ENCODE peak calls at places on chromosomes 1 and 21, in six cellular contexts. One of them, this sample, is unnamed.
A peak's percentile ranks its signal among the peaks of the same experiment; 100 is the strongest.

GRCh38 chr21:42695324-42696025 is 42.1 kb downstream of the PDE9A start:
- DNase-seq in HepG2: no peak
- DNase-seq in K562: no peak
- DNase-seq in GM12878: no peak
- DNase-seq in GM12892: no peak
- DNase-seq in H1: no peak
- DNase-seq in this sample: no peak

GRCh38 chr21:21103692-21104091 is 105.5 kb downstream of the NCAM2 start:
- DNase-seq in HepG2: no peak
- DNase-seq in K562: no peak
- DNase-seq in GM12892: no peak
- DNase-seq in H1: no peak
- DNase-seq in GM12878: no peak
- DNase-seq in this sample: no peak

GRCh38 chr1:20787775-20788488 is 825 bp upstream of the HP1BP3 start:
- DNase-seq in HepG2: peak; percentile 60
- DNase-seq in K562: peak; percentile 66
- DNase-seq in GM12878: no peak
- DNase-seq in H1: peak; percentile 0
- DNase-seq in GM12892: no peak
- DNase-seq in this sample: no peak

GRCh38 chr21:42597487-42598158 is 55.8 kb upstream of the PDE9A start:
- DNase-seq in K562: no peak
- DNase-seq in GM12892: no peak
- DNase-seq in H1: no peak
- DNase-seq in HepG2: no peak
- DNase-seq in GM12878: peak; percentile 15
- DNase-seq in this sample: no peak

GRCh38 chr1:218259800-218260199 is 25.3 kb upstream of the RRP15 start:
- DNase-seq in GM12892: no peak
- DNase-seq in HepG2: peak; percentile 7
- DNase-seq in H1: no peak
- DNase-seq in K562: peak; percentile 36
- DNase-seq in GM12878: no peak
- DNase-seq in this sample: no peak

GRCh38 chr21:26846036-26846931 is 1.1 kb upstream of the ADAMTS1 start:
- DNase-seq in GM12892: no peak
- DNase-seq in K562: no peak
- DNase-seq in HepG2: no peak
- DNase-seq in GM12878: no peak
- DNase-seq in H1: no peak
- DNase-seq in this sample: no peak

GRCh38 chr1:76659171-76659940 is 207.9 kb upstream of the ST6GALNAC5 start:
- DNase-seq in H1: no peak
- DNase-seq in K562: no peak
- DNase-seq in GM12892: no peak
- DNase-seq in HepG2: no peak
- DNase-seq in GM12878: no peak
- DNase-seq in this sample: no peak

GRCh38 chr1:224192082-224192786 is 9.2 kb downstream of the DEGS1 start:
- DNase-seq in GM12878: no peak
- DNase-seq in K562: no peak
- DNase-seq in H1: no peak
- DNase-seq in HepG2: no peak
- DNase-seq in GM12892: no peak
- DNase-seq in this sample: no peak

GRCh38 chr1:41728403-41729202 is 190.1 kb downstream of the HIVEP3 start:
- DNase-seq in GM12892: peak; percentile 89
- DNase-seq in HepG2: no peak
- DNase-seq in GM12878: peak; percentile 100
- DNase-seq in K562: no peak
- DNase-seq in H1: no peak
- DNase-seq in this sample: peak; percentile 67

GRCh38 chr1:3541465-3541864 is 69.8 kb downstream of the MEGF6 start:
- DNase-seq in HepG2: no peak
- DNase-seq in H1: no peak
- DNase-seq in GM12892: no peak
- DNase-seq in GM12878: no peak
- DNase-seq in K562: no peak
- DNase-seq in this sample: no peak

GRCh38 chr21:34198232-34199120 is 125.1 kb downstream of the MRPS6 start:
- DNase-seq in GM12878: peak; percentile 8
- DNase-seq in HepG2: no peak
- DNase-seq in H1: no peak
- DNase-seq in GM12892: no peak
- DNase-seq in K562: no peak
- DNase-seq in this sample: no peak

GRCh38 chr1:241473026-241473425 is 46.5 kb downstream of the FH start:
- DNase-seq in HepG2: no peak
- DNase-seq in GM12892: no peak
- DNase-seq in H1: no peak
- DNase-seq in K562: no peak
- DNase-seq in GM12878: no peak
- DNase-seq in this sample: no peak

GRCh38 chr1:78145105-78145580 is 99.4 kb downstream of the GIPC2 start:
- DNase-seq in GM12892: no peak
- DNase-seq in K562: peak; percentile 48
- DNase-seq in GM12878: no peak
- DNase-seq in H1: no peak
- DNase-seq in HepG2: peak; percentile 56
- DNase-seq in this sample: peak; percentile 7

GRCh38 chr1:12015001-12015491 is 4.3 kb upstream of the MIIP start:
- DNase-seq in K562: no peak
- DNase-seq in GM12892: no peak
- DNase-seq in H1: no peak
- DNase-seq in GM12878: no peak
- DNase-seq in HepG2: no peak
- DNase-seq in this sample: no peak

GRCh38 chr1:211548321-211549091 is 30.5 kb downstream of the SLC30A1 start:
- DNase-seq in GM12878: no peak
- DNase-seq in HepG2: no peak
- DNase-seq in H1: no peak
- DNase-seq in K562: peak; percentile 82
- DNase-seq in GM12892: no peak
- DNase-seq in this sample: no peak

GRCh38 chr1:145849356-145850165 is 4.1 kb downstream of the NUDT17 start:
- DNase-seq in H1: no peak
- DNase-seq in K562: peak; percentile 48
- DNase-seq in HepG2: no peak
- DNase-seq in GM12878: no peak
- DNase-seq in GM12892: no peak
- DNase-seq in this sample: no peak

GRCh38 chr1:175388286-175388685 is 195.7 kb upstream of the KIAA0040 start:
- DNase-seq in GM12878: no peak
- DNase-seq in GM12892: no peak
- DNase-seq in H1: no peak
- DNase-seq in K562: no peak
- DNase-seq in HepG2: no peak
- DNase-seq in this sample: no peak

GRCh38 chr1:92739669-92740524 is 45.0 kb downstream of the EVI5 start:
- DNase-seq in HepG2: no peak
- DNase-seq in GM12878: no peak
- DNase-seq in H1: no peak
- DNase-seq in GM12892: no peak
- DNase-seq in K562: no peak
- DNase-seq in this sample: no peak

GRCh38 chr1:2300004-2300771 is 72.1 kb downstream of the SKI start:
- DNase-seq in HepG2: no peak
- DNase-seq in GM12878: peak; percentile 71
- DNase-seq in H1: no peak
- DNase-seq in K562: no peak
- DNase-seq in GM12892: peak; percentile 96
- DNase-seq in this sample: peak; percentile 97

GRCh38 chr21:16425297-16425696 is 695.5 kb downstream of the USP25 start:
- DNase-seq in K562: no peak
- DNase-seq in H1: no peak
- DNase-seq in GM12892: no peak
- DNase-seq in GM12878: no peak
- DNase-seq in HepG2: no peak
- DNase-seq in this sample: no peak

GRCh38 chr21:16426936-16427335 is 697.2 kb downstream of the USP25 start:
- DNase-seq in GM12892: no peak
- DNase-seq in GM12878: no peak
- DNase-seq in HepG2: no peak
- DNase-seq in H1: no peak
- DNase-seq in K562: no peak
- DNase-seq in this sample: no peak

GRCh38 chr21:16422702-16423101 is 692.9 kb downstream of the USP25 start:
- DNase-seq in GM12878: no peak
- DNase-seq in K562: no peak
- DNase-seq in HepG2: no peak
- DNase-seq in GM12892: no peak
- DNase-seq in H1: no peak
- DNase-seq in this sample: no peak

GRCh38 chr21:16424331-16424749 is 694.6 kb downstream of the USP25 start:
- DNase-seq in GM12892: no peak
- DNase-seq in H1: no peak
- DNase-seq in HepG2: no peak
- DNase-seq in GM12878: no peak
- DNase-seq in K562: no peak
- DNase-seq in this sample: no peak

GRCh38 chr21:16423921-16424320 is 694.1 kb downstream of the USP25 start:
- DNase-seq in HepG2: no peak
- DNase-seq in GM12878: no peak
- DNase-seq in K562: no peak
- DNase-seq in H1: no peak
- DNase-seq in GM12892: no peak
- DNase-seq in this sample: no peak
- TF ChIP-seq POLR2AphosphoS5 in HepG2: no peak
- TF ChIP-seq POLR2AphosphoS5 in GM12878: no peak
- TF ChIP-seq POLR2AphosphoS5 in K562: no peak
- TF ChIP-seq POLR2AphosphoS5 in H1: no peak
- TF ChIP-seq POLR2AphosphoS5 in GM12892: no peak
- TF ChIP-seq POLR2AphosphoS5 in this sample: no peak

DNA sequence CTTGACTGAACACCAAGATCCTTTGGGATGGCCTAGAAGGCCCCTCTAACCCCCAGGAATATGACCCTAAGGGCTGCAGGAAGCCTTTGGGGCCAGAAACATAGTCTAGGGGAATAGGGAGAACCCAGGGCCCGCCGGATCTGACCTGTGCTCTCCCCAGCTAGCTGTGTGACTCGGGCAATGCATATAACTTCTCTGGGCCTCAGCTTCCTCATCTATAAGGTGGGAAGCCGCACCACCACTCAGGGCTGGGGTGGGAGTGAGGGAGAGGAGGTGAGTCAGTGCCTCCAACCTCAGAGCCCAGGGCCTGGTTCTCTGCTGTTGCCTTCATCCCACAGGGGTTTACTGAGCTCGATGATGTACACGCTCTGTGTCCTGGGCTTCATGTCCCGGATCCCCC is 434.4 kb downstream of the PTPRU start:
- DNase-seq in H1: no peak
- DNase-seq in GM12878: no peak
- DNase-seq in HepG2: no peak
- DNase-seq in K562: no peak
- DNase-seq in GM12892: no peak
- DNase-seq in this sample: no peak
- TF ChIP-seq TAF1 in H1: no peak
- TF ChIP-seq TAF1 in GM12878: no peak
- TF ChIP-seq TAF1 in HepG2: no peak
- TF ChIP-seq TAF1 in K562: no peak
- TF ChIP-seq TAF1 in GM12892: no peak
- TF ChIP-seq TAF1 in this sample: no peak

DNA sequence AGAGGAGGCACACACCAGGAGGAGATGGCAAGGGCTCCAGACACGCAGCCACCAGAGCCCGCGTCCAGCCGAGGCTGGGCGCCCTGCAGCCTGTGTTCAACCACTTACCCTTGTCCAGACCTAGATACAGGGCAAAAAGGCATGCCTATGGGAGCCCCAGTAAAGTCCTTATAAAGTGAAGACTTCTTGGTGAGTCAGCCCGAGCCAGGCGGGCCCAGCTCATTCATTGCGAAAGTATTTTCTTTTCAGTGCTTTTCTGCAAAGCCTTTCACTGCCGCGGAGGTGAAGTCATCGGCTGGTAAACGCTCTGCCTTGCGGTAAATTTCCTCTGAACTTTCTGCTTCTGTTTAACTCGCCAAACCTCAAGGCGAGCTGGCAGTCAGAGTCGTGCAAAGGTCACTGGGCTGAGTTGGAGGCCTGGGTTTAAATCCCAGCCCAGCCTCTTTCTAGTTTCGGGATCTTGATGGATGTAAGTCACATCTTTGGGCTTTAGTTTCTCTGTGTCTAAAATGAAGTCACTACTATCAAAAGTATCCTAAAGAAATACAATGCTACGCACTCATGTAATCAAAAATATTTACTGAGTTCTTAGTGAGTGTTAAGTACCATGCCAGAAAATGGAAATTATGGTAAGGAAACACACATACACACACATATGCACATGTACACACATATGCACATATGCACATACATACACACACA is 54.7 kb upstream of the IFFO2 start:
- DNase-seq in HepG2: peak; percentile 95
- DNase-seq in H1: peak; percentile 69
- DNase-seq in GM12878: peak; percentile 43
- DNase-seq in K562: no peak
- DNase-seq in GM12892: no peak
- DNase-seq in this sample: no peak
- TF ChIP-seq POLR2AphosphoS5 in HepG2: no peak
- TF ChIP-seq POLR2AphosphoS5 in H1: no peak
- TF ChIP-seq POLR2AphosphoS5 in GM12878: no peak
- TF ChIP-seq POLR2AphosphoS5 in K562: no peak
- TF ChIP-seq POLR2AphosphoS5 in GM12892: no peak
- TF ChIP-seq POLR2AphosphoS5 in this sample: no peak

GRCh38 chr1:91501527-91501859 is 842 bp downstream of the CDC7 start:
- DNase-seq in H1: no peak
- DNase-seq in HepG2: no peak
- DNase-seq in K562: no peak
- DNase-seq in GM12878: no peak
- DNase-seq in GM12892: no peak
- DNase-seq in this sample: no peak

GRCh38 chr1:91502138-91502881 is 1.7 kb downstream of the CDC7 start:
- DNase-seq in K562: no peak
- DNase-seq in H1: no peak
- DNase-seq in GM12878: no peak
- DNase-seq in GM12892: no peak
- DNase-seq in HepG2: peak; percentile 79
- DNase-seq in this sample: no peak

GRCh38 chr1:91503332-91503900 is 2.8 kb downstream of the CDC7 start:
- DNase-seq in GM12878: no peak
- DNase-seq in GM12892: no peak
- DNase-seq in K562: no peak
- DNase-seq in HepG2: peak; percentile 75
- DNase-seq in H1: no peak
- DNase-seq in this sample: no peak

GRCh38 chr1:91503975-91504530 is 3.4 kb downstream of the CDC7 start:
- DNase-seq in HepG2: peak; percentile 74
- DNase-seq in GM12878: no peak
- DNase-seq in H1: no peak
- DNase-seq in GM12892: no peak
- DNase-seq in K562: no peak
- DNase-seq in this sample: no peak

DNA sequence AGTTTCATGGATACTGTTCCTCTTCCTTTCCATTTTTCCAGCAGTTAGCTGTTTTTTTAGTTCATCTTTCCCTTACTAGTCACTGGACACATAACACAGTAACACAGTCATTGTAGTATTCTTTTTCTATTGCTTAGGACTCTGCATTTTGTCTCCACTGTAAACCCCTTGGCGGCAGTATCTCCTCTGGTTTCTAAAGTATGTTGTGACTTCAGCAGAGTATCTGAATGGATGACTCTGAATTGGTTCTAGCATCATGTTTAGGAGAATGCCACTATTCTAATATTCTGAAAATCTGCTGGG is 2.2 kb downstream of the CDC7 start:
- DNase-seq in GM12878: no peak
- DNase-seq in H1: no peak
- DNase-seq in GM12892: no peak
- DNase-seq in HepG2: peak; percentile 83
- DNase-seq in K562: no peak
- DNase-seq in this sample: no peak
- TF ChIP-seq TAF1 in GM12878: no peak
- TF ChIP-seq TAF1 in H1: no peak
- TF ChIP-seq TAF1 in GM12892: no peak
- TF ChIP-seq TAF1 in HepG2: no peak
- TF ChIP-seq TAF1 in K562: no peak
- TF ChIP-seq TAF1 in this sample: no peak

This sample was measured in GM12891.